ENCODE peak calls at places on chromosome 7, in ten cellular contexts. One of them, this sample, is unnamed.

GRCh38 chr7:16528520-16528919 is 1.9 kb downstream of the LRRC72 start:
- DNase-seq in astrocyte: no peak
- DNase-seq in OCI-LY7: no peak
- DNase-seq in NB4: no peak
- DNase-seq in prostate gland: no peak
- DNase-seq in cardiac muscle cell: no peak
- DNase-seq in body of pancreas: no peak
- DNase-seq in GM13976: no peak
- DNase-seq in AG04449: no peak
- DNase-seq in PC-3: no peak
- DNase-seq in this sample: no peak

GRCh38 chr7:128381161-128381821 is 19.8 kb upstream of the PRRT4 start:
- DNase-seq in GM13976: peak; percentile 66
- DNase-seq in NB4: peak; percentile 82
- DNase-seq in body of pancreas: no peak
- DNase-seq in cardiac muscle cell: no peak
- DNase-seq in OCI-LY7: peak; percentile 41
- DNase-seq in prostate gland: no peak
- DNase-seq in AG04449: no peak
- DNase-seq in PC-3: peak; percentile 50
- DNase-seq in astrocyte: no peak
- DNase-seq in this sample: peak; percentile 37

GRCh38 chr7:106284516-106285050 is at the start of gene NAMPT:
- DNase-seq in AG04449: no peak
- DNase-seq in prostate gland: peak; percentile 44
- DNase-seq in astrocyte: no peak
- DNase-seq in GM13976: peak; percentile 52
- DNase-seq in cardiac muscle cell: no peak
- DNase-seq in body of pancreas: no peak
- DNase-seq in PC-3: peak; percentile 36
- DNase-seq in NB4: peak; percentile 63
- DNase-seq in OCI-LY7: peak; percentile 55
- DNase-seq in this sample: peak; percentile 27

GRCh38 chr7:29607889-29608288 is 44.3 kb downstream of the PRR15 start:
- DNase-seq in AG04449: peak; percentile 10
- DNase-seq in cardiac muscle cell: peak; percentile 34
- DNase-seq in astrocyte: peak; percentile 67
- DNase-seq in NB4: no peak
- DNase-seq in OCI-LY7: no peak
- DNase-seq in GM13976: no peak
- DNase-seq in PC-3: peak; percentile 90
- DNase-seq in body of pancreas: no peak
- DNase-seq in prostate gland: no peak
- DNase-seq in this sample: peak; percentile 83

GRCh38 chr7:7944619-7945282 is 23.8 kb upstream of the GLCCI1 start:
- DNase-seq in OCI-LY7: peak; percentile 91
- DNase-seq in cardiac muscle cell: no peak
- DNase-seq in body of pancreas: no peak
- DNase-seq in GM13976: peak; percentile 51
- DNase-seq in PC-3: no peak
- DNase-seq in astrocyte: no peak
- DNase-seq in NB4: no peak
- DNase-seq in prostate gland: no peak
- DNase-seq in AG04449: no peak
- DNase-seq in this sample: no peak

GRCh38 chr7:143126146-143126545 is 5.7 kb upstream of the PIP start:
- DNase-seq in AG04449: peak; percentile 0
- DNase-seq in PC-3: peak; percentile 45
- DNase-seq in body of pancreas: no peak
- DNase-seq in NB4: peak; percentile 85
- DNase-seq in prostate gland: no peak
- DNase-seq in astrocyte: no peak
- DNase-seq in cardiac muscle cell: peak; percentile 62
- DNase-seq in GM13976: no peak
- DNase-seq in OCI-LY7: no peak
- DNase-seq in this sample: peak; percentile 28

GRCh38 chr7:93146465-93147127 is 1.6 kb downstream of the SAMD9L start:
- DNase-seq in PC-3: no peak
- DNase-seq in astrocyte: no peak
- DNase-seq in prostate gland: no peak
- DNase-seq in body of pancreas: no peak
- DNase-seq in OCI-LY7: no peak
- DNase-seq in cardiac muscle cell: no peak
- DNase-seq in GM13976: no peak
- DNase-seq in NB4: peak; percentile 65
- DNase-seq in AG04449: no peak
- DNase-seq in this sample: no peak

GRCh38 chr7:128454808-128455555 is 696 bp upstream of the HILPDA start:
- DNase-seq in AG04449: no peak
- DNase-seq in body of pancreas: no peak
- DNase-seq in NB4: peak; percentile 62
- DNase-seq in astrocyte: peak; percentile 47
- DNase-seq in cardiac muscle cell: peak; percentile 80
- DNase-seq in PC-3: peak; percentile 2
- DNase-seq in prostate gland: no peak
- DNase-seq in GM13976: no peak
- DNase-seq in OCI-LY7: peak; percentile 21
- DNase-seq in this sample: no peak

GRCh38 chr7:121994625-121995410 is 121.9 kb downstream of the PTPRZ1 start:
- DNase-seq in PC-3: peak; percentile 78
- DNase-seq in astrocyte: peak; percentile 59
- DNase-seq in cardiac muscle cell: peak; percentile 90
- DNase-seq in body of pancreas: peak; percentile 74
- DNase-seq in AG04449: peak; percentile 47
- DNase-seq in GM13976: peak; percentile 68
- DNase-seq in NB4: peak; percentile 76
- DNase-seq in OCI-LY7: peak; percentile 60
- DNase-seq in prostate gland: peak; percentile 48
- DNase-seq in this sample: peak; percentile 69

GRCh38 chr7:131236318-131236672 is 91.4 kb upstream of the MKLN1 start:
- DNase-seq in AG04449: no peak
- DNase-seq in cardiac muscle cell: no peak
- DNase-seq in prostate gland: no peak
- DNase-seq in body of pancreas: no peak
- DNase-seq in GM13976: no peak
- DNase-seq in PC-3: no peak
- DNase-seq in astrocyte: no peak
- DNase-seq in NB4: no peak
- DNase-seq in OCI-LY7: no peak
- DNase-seq in this sample: no peak

GRCh38 chr7:114182837-114183236 is 231.8 kb upstream of the FOXP2 start:
- DNase-seq in GM13976: no peak
- DNase-seq in prostate gland: no peak
- DNase-seq in astrocyte: peak; percentile 13
- DNase-seq in body of pancreas: no peak
- DNase-seq in OCI-LY7: no peak
- DNase-seq in AG04449: no peak
- DNase-seq in NB4: no peak
- DNase-seq in cardiac muscle cell: peak; percentile 5
- DNase-seq in PC-3: no peak
- DNase-seq in this sample: no peak

GRCh38 chr7:70512144-70512543 is 619.8 kb upstream of the GALNT17 start:
- DNase-seq in cardiac muscle cell: no peak
- DNase-seq in GM13976: no peak
- DNase-seq in astrocyte: no peak
- DNase-seq in AG04449: no peak
- DNase-seq in prostate gland: no peak
- DNase-seq in OCI-LY7: no peak
- DNase-seq in body of pancreas: no peak
- DNase-seq in PC-3: no peak
- DNase-seq in NB4: no peak
- DNase-seq in this sample: no peak

GRCh38 chr7:35036361-35037171 is 719 bp downstream of the DPY19L1 start:
- DNase-seq in prostate gland: peak; percentile 52
- DNase-seq in PC-3: peak; percentile 40
- DNase-seq in OCI-LY7: peak; percentile 51
- DNase-seq in cardiac muscle cell: peak; percentile 78
- DNase-seq in astrocyte: peak; percentile 56
- DNase-seq in AG04449: no peak
- DNase-seq in GM13976: no peak
- DNase-seq in NB4: peak; percentile 81
- DNase-seq in body of pancreas: peak; percentile 72
- DNase-seq in this sample: peak; percentile 42

GRCh38 chr7:90421648-90422047 is 18.4 kb downstream of the CLDN12 start:
- DNase-seq in NB4: no peak
- DNase-seq in PC-3: no peak
- DNase-seq in GM13976: no peak
- DNase-seq in body of pancreas: no peak
- DNase-seq in prostate gland: no peak
- DNase-seq in cardiac muscle cell: no peak
- DNase-seq in OCI-LY7: no peak
- DNase-seq in AG04449: no peak
- DNase-seq in astrocyte: no peak
- DNase-seq in this sample: no peak

GRCh38 chr7:157224627-157225026 is 85.9 kb downstream of the UBE3C start:
- DNase-seq in AG04449: no peak
- DNase-seq in cardiac muscle cell: peak; percentile 60
- DNase-seq in GM13976: no peak
- DNase-seq in prostate gland: no peak
- DNase-seq in astrocyte: peak; percentile 42
- DNase-seq in OCI-LY7: peak; percentile 36
- DNase-seq in body of pancreas: no peak
- DNase-seq in PC-3: peak; percentile 23
- DNase-seq in NB4: peak; percentile 40
- DNase-seq in this sample: no peak

GRCh38 chr7:148151778-148152177 is 438.8 kb upstream of the C7orf33 start:
- DNase-seq in body of pancreas: no peak
- DNase-seq in OCI-LY7: no peak
- DNase-seq in GM13976: no peak
- DNase-seq in astrocyte: no peak
- DNase-seq in NB4: no peak
- DNase-seq in AG04449: no peak
- DNase-seq in prostate gland: no peak
- DNase-seq in cardiac muscle cell: no peak
- DNase-seq in PC-3: peak; percentile 8
- DNase-seq in this sample: no peak
- TF ChIP-seq CTCF in body of pancreas: no peak
- TF ChIP-seq CTCF in OCI-LY7: peak; percentile 30
- TF ChIP-seq CTCF in GM13976: no peak
- TF ChIP-seq CTCF in astrocyte: no peak
- TF ChIP-seq CTCF in NB4: no peak
- TF ChIP-seq CTCF in AG04449: no peak
- TF ChIP-seq CTCF in prostate gland: no peak
- TF ChIP-seq CTCF in cardiac muscle cell: peak; percentile 2
- TF ChIP-seq CTCF in PC-3: no peak
- TF ChIP-seq CTCF in this sample: no peak

GRCh38 chr7:155170331-155170730 is 100.2 kb downstream of the HTR5A start:
- DNase-seq in body of pancreas: no peak
- DNase-seq in prostate gland: no peak
- DNase-seq in PC-3: no peak
- DNase-seq in astrocyte: no peak
- DNase-seq in GM13976: no peak
- DNase-seq in cardiac muscle cell: no peak
- DNase-seq in AG04449: no peak
- DNase-seq in OCI-LY7: no peak
- DNase-seq in NB4: no peak
- DNase-seq in this sample: no peak
- TF ChIP-seq CTCF in body of pancreas: no peak
- TF ChIP-seq CTCF in prostate gland: no peak
- TF ChIP-seq CTCF in PC-3: no peak
- TF ChIP-seq CTCF in astrocyte: no peak
- TF ChIP-seq CTCF in GM13976: no peak
- TF ChIP-seq CTCF in cardiac muscle cell: no peak
- TF ChIP-seq CTCF in AG04449: no peak
- TF ChIP-seq CTCF in OCI-LY7: no peak
- TF ChIP-seq CTCF in NB4: no peak
- TF ChIP-seq CTCF in this sample: no peak

DNA sequence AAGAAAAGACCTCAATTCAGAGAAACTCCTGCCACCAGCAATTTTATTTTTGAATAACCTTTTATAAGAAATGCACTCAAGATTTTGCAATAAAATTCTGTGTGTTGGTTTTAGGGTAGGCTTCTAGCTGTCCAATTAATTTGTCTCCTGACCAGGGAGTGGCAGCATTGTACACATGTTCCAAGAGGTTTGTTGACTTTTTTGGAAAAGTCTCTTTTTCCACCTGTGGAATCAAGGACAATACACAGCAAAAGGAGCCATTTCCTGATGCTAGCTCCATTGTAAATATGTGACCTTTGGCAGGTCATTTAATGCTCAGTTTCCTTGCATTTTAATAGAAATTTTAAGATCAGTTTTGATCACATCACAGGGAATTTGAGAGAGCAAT is 1.8 kb downstream of the GIMAP5 start:
- DNase-seq in cardiac muscle cell: no peak
- DNase-seq in AG04449: no peak
- DNase-seq in prostate gland: no peak
- DNase-seq in body of pancreas: no peak
- DNase-seq in GM13976: no peak
- DNase-seq in NB4: peak; percentile 20
- DNase-seq in astrocyte: no peak
- DNase-seq in PC-3: no peak
- DNase-seq in OCI-LY7: no peak
- DNase-seq in this sample: no peak
- TF ChIP-seq CTCF in cardiac muscle cell: no peak
- TF ChIP-seq CTCF in AG04449: no peak
- TF ChIP-seq CTCF in prostate gland: no peak
- TF ChIP-seq CTCF in body of pancreas: peak; percentile 10
- TF ChIP-seq CTCF in GM13976: peak; percentile 26
- TF ChIP-seq CTCF in NB4: peak; percentile 12
- TF ChIP-seq CTCF in astrocyte: no peak
- TF ChIP-seq CTCF in PC-3: peak; percentile 42
- TF ChIP-seq CTCF in OCI-LY7: peak; percentile 42
- TF ChIP-seq CTCF in this sample: peak; percentile 8

GRCh38 chr7:100572949-100573675 is 588 bp downstream of the SAP25 start:
- DNase-seq in GM13976: no peak
- DNase-seq in OCI-LY7: no peak
- DNase-seq in prostate gland: no peak
- DNase-seq in body of pancreas: no peak
- DNase-seq in cardiac muscle cell: no peak
- DNase-seq in PC-3: no peak
- DNase-seq in astrocyte: no peak
- DNase-seq in NB4: no peak
- DNase-seq in AG04449: no peak
- DNase-seq in this sample: no peak

GRCh38 chr7:100572281-100572948 is 1.3 kb downstream of the SAP25 start:
- DNase-seq in cardiac muscle cell: no peak
- DNase-seq in OCI-LY7: no peak
- DNase-seq in prostate gland: no peak
- DNase-seq in body of pancreas: no peak
- DNase-seq in PC-3: no peak
- DNase-seq in astrocyte: no peak
- DNase-seq in AG04449: no peak
- DNase-seq in GM13976: no peak
- DNase-seq in NB4: no peak
- DNase-seq in this sample: no peak

GRCh38 chr7:100575206-100575631 is 1.5 kb upstream of the SAP25 start:
- DNase-seq in body of pancreas: no peak
- DNase-seq in PC-3: no peak
- DNase-seq in prostate gland: no peak
- DNase-seq in NB4: no peak
- DNase-seq in cardiac muscle cell: no peak
- DNase-seq in AG04449: no peak
- DNase-seq in astrocyte: no peak
- DNase-seq in GM13976: no peak
- DNase-seq in OCI-LY7: no peak
- DNase-seq in this sample: no peak

GRCh38 chr7:100574362-100575205 is 884 bp upstream of the SAP25 start:
- DNase-seq in OCI-LY7: no peak
- DNase-seq in prostate gland: no peak
- DNase-seq in astrocyte: no peak
- DNase-seq in AG04449: no peak
- DNase-seq in NB4: no peak
- DNase-seq in body of pancreas: no peak
- DNase-seq in GM13976: no peak
- DNase-seq in PC-3: no peak
- DNase-seq in cardiac muscle cell: no peak
- DNase-seq in this sample: no peak

GRCh38 chr7:100573691-100574361 is at the start of gene SAP25:
- DNase-seq in prostate gland: no peak
- DNase-seq in GM13976: no peak
- DNase-seq in PC-3: no peak
- DNase-seq in astrocyte: no peak
- DNase-seq in NB4: no peak
- DNase-seq in body of pancreas: no peak
- DNase-seq in AG04449: no peak
- DNase-seq in cardiac muscle cell: no peak
- DNase-seq in OCI-LY7: no peak
- DNase-seq in this sample: no peak
- TF ChIP-seq CTCF in prostate gland: no peak
- TF ChIP-seq CTCF in GM13976: no peak
- TF ChIP-seq CTCF in PC-3: no peak
- TF ChIP-seq CTCF in astrocyte: no peak
- TF ChIP-seq CTCF in NB4: no peak
- TF ChIP-seq CTCF in body of pancreas: no peak
- TF ChIP-seq CTCF in AG04449: peak; percentile 1
- TF ChIP-seq CTCF in cardiac muscle cell: peak; percentile 8
- TF ChIP-seq CTCF in OCI-LY7: no peak
- TF ChIP-seq CTCF in this sample: no peak

This sample was measured in mammary epithelial cell.